ENCODE peak calls at places on chromosomes 2 and 18, in nine cellular contexts. A is stimulated activated CD8-positive, alpha-beta memory T cell treated with anti-CD3 and anti-CD28 coated beads, Interleukin-2, amount 100 ng/mL, for 1 hour; X is T1000; F is NCI-H345; H is activated CD8-positive, alpha-beta memory T cell treated with anti-CD3 and anti-CD28 coated beads, Interleukin-2, amount 50 U/mL, for 48 hours; I is amygdala; O is AG09309; P is activated CD4-positive, alpha-beta T cell treated with anti-CD3 and anti-CD28 coated beads, Interleukin-2, amount 10 ng/mL, durations not matched to agents 7 days and 5 days; S is HuH-7.5. R is an unnamed sample.

GRCh38 chr2:117763806-117764205 is 50.7 kb upstream of the DDX18 start:
- DNase-seq in F (no peak), S (no peak), H (no peak), X (no peak), P (no peak), I (no peak), A (no peak), O (no peak), R (no peak)

GRCh38 chr18:28150925-28151324 is 26.0 kb downstream of the CDH2 start:
- DNase-seq in X (no peak), S (no peak), F (no peak), H (no peak), P (no peak), O (no peak), I (no peak), A (no peak), R (no peak)

GRCh38 chr2:206478340-206478739 is 35.0 kb downstream of the ADAM23 start:
- DNase-seq in I (no peak), S (no peak), O (no peak), F (no peak), P (no peak), A (no peak), X (no peak), H (no peak), R (no peak)

GRCh38 chr2:132547089-132547687 is 122.8 kb downstream of the LYPD1 start:
- DNase-seq in H (peak), A (no peak), F (peak), O (peak), P (peak), X (peak), I (peak), S (peak), R (peak)

GRCh38 chr2:9715238-9715637 is 84.4 kb upstream of the YWHAQ start:
- DNase-seq in S (no peak), O (no peak), H (no peak), A (no peak), X (no peak), P (no peak), I (no peak), F (no peak), R (no peak)

GRCh38 chr18:3411854-3412268 is 38.1 kb upstream of the TGIF1 start:
- DNase-seq in P (peak), H (peak), O (no peak), X (no peak), I (no peak), S (no peak), A (no peak), F (no peak), R (no peak)

GRCh38 chr2:219331560-219332213 is 857 bp downstream of the RESP18 start:
- DNase-seq in H (peak), I (no peak), A (no peak), S (peak), X (no peak), F (no peak), O (no peak), P (peak), R (no peak)

GRCh38 chr2:192247456-192247855 is 52.7 kb upstream of the TMEFF2 start:
- DNase-seq in O (no peak), I (no peak), X (no peak), A (no peak), P (no peak), F (no peak), S (no peak), H (no peak), R (no peak)

GRCh38 chr2:160375802-160376469 is 117.7 kb downstream of the RBMS1 start:
- DNase-seq in O (no peak), F (no peak), X (no peak), P (no peak), S (no peak), I (no peak), A (no peak), H (no peak), R (no peak)

GRCh38 chr2:125730921-125731320 is 925.0 kb upstream of the GYPC start:
- DNase-seq in A (no peak), I (no peak), X (no peak), O (no peak), F (no peak), P (no peak), H (no peak), S (no peak), R (no peak)

GRCh38 chr18:41700435-41700834 is 254.6 kb upstream of the PIK3C3 start:
- DNase-seq in F (no peak), I (no peak), A (no peak), S (no peak), X (no peak), H (no peak), P (no peak), O (no peak), R (no peak)

GRCh38 chr2:160878622-160879021 is 281.6 kb upstream of the TANK start:
- DNase-seq in H (no peak), P (no peak), S (no peak), F (no peak), O (no peak), I (no peak), A (no peak), X (no peak), R (no peak)

GRCh38 chr2:113036763-113037162 is 15.9 kb downstream of the IL36B start:
- DNase-seq in P (no peak), S (no peak), H (no peak), I (no peak), F (no peak), X (no peak), O (no peak), A (no peak), R (no peak)

GRCh38 chr2:187994464-187995331 is 297.0 kb upstream of the GULP1 start:
- DNase-seq in X (no peak), F (peak), S (no peak), I (peak), A (no peak), O (no peak), P (peak), H (no peak), R (no peak)

GRCh38 chr2:18379869-18380268 is 180.6 kb downstream of the RDH14 start:
- DNase-seq in O (no peak), P (no peak), S (no peak), X (no peak), H (no peak), F (no peak), I (no peak), A (no peak), R (no peak)

GRCh38 chr2:173984866-173985588 is 19.9 kb upstream of the SP3 start:
- DNase-seq in P (no peak), F (no peak), S (no peak), X (no peak), I (no peak), H (no peak), A (no peak), O (no peak), R (no peak)

GRCh38 chr18:13003466-13003896 is 12.3 kb downstream of the CEP192 start:
- DNase-seq in P (no peak), A (no peak), S (no peak), F (no peak), X (no peak), H (no peak), I (no peak), O (peak), R (peak)

GRCh38 chr2:159982270-159982669 is 80.1 kb downstream of the PLA2R1 start:
- DNase-seq in S (no peak), H (no peak), A (no peak), I (no peak), P (no peak), F (no peak), O (peak), X (peak), R (peak)

GRCh38 chr2:651961-652373 is 25.2 kb downstream of the TMEM18 start:
- DNase-seq in X (no peak), F (no peak), S (no peak), I (no peak), O (no peak), A (no peak), P (no peak), H (peak), R (no peak)

GRCh38 chr2:177063331-177063730 is 149.3 kb upstream of the HNRNPA3 start:
- DNase-seq in I (no peak), F (no peak), O (no peak), X (no peak), S (no peak), A (no peak), H (no peak), P (no peak), R (no peak)